ENCODE peak calls at places on chromosomes 16 and 17, in six cellular contexts. C, K, W, Z, V and X are unnamed samples.

GRCh38 chr17:975321-975982 is 4.1 kb downstream of the NXN start:
- DNase-seq in C (no peak), K (no peak), W (no peak), Z (no peak), V (no peak), X (no peak)

GRCh38 chr16:535446-536405 is 8.2 kb downstream of the CAPN15 start:
- DNase-seq in C (peak; percentile 94), K (no peak), W (no peak), Z (no peak), V (peak; percentile 41), X (no peak)

GRCh38 chr16:85611455-85612190 is 1.5 kb upstream of the GSE1 start:
- DNase-seq in C (peak; percentile 89), K (no peak), W (peak; percentile 87), Z (peak; percentile 47), V (peak; percentile 81), X (peak; percentile 83)

GRCh38 chr16:25553711-25554436 is 137.9 kb upstream of the HS3ST4 start:
- DNase-seq in C (no peak), K (no peak), W (no peak), Z (no peak), V (no peak), X (peak; percentile 25)

GRCh38 chr17:46811978-46812583 is 6.4 kb downstream of the WNT3 start:
- DNase-seq in C (peak; percentile 58), K (no peak), W (no peak), Z (no peak), V (peak; percentile 90), X (no peak)

GRCh38 chr17:57557363-57557762 is 187.7 kb downstream of the CCDC182 start:
- DNase-seq in C (no peak), K (no peak), W (no peak), Z (no peak), V (no peak), X (no peak)

GRCh38 chr17:82938486-82939212 is 98.8 kb upstream of the ZNF750 start:
- DNase-seq in C (no peak), K (no peak), W (peak; percentile 7), Z (no peak), V (no peak), X (no peak)

GRCh38 chr17:77681820-77682219 is 276.7 kb upstream of the TNRC6C start:
- DNase-seq in C (no peak), K (no peak), W (peak; percentile 86), Z (no peak), V (no peak), X (no peak)

GRCh38 chr16:72848759-72849664 is 198.9 kb downstream of the ZFHX3 start:
- DNase-seq in C (peak; percentile 95), K (no peak), W (peak; percentile 90), Z (no peak), V (peak; percentile 75), X (peak; percentile 58)

GRCh38 chr16:23962001-23962400 is 126.2 kb downstream of the PRKCB start:
- DNase-seq in C (no peak), K (no peak), W (no peak), Z (no peak), V (no peak), X (no peak)

GRCh38 chr16:87970206-87970605 is 19.0 kb downstream of the BANP start:
- DNase-seq in C (no peak), K (no peak), W (no peak), Z (no peak), V (no peak), X (no peak)

GRCh38 chr17:14545156-14545906 is 244.4 kb downstream of the HS3ST3B1 start:
- DNase-seq in C (no peak), K (no peak), W (no peak), Z (no peak), V (no peak), X (no peak)

GRCh38 chr17:37322826-37323561 is 52.8 kb upstream of the C17orf78 start:
- DNase-seq in C (no peak), K (no peak), W (no peak), Z (no peak), V (no peak), X (no peak)

GRCh38 chr16:1152651-1153259 is at the start of gene CACNA1H:
- DNase-seq in C (no peak), K (peak; percentile 24), W (peak; percentile 34), Z (peak; percentile 72), V (peak; percentile 56), X (no peak)

GRCh38 chr16:50093607-50094570 is 28.1 kb downstream of the HEATR3 start:
- DNase-seq in C (no peak), K (no peak), W (peak; percentile 54), Z (peak; percentile 2), V (no peak), X (no peak)

GRCh38 chr17:10790491-10791401 is 13.2 kb downstream of the TMEM238L start:
- DNase-seq in C (peak; percentile 30), K (no peak), W (no peak), Z (no peak), V (no peak), X (no peak)

GRCh38 chr16:87744750-87745514 is 20.9 kb downstream of the KLHDC4 start:
- DNase-seq in C (no peak), K (no peak), W (no peak), Z (no peak), V (no peak), X (no peak)

GRCh38 chr16:50152386-50152806 is 710 bp upstream of the TENT4B start:
- DNase-seq in C (peak; percentile 43), K (peak; percentile 27), W (peak; percentile 37), Z (peak; percentile 60), V (peak; percentile 25), X (peak; percentile 63)

GRCh38 chr17:82489851-82490511 is 29.6 kb upstream of the FOXK2 start:
- DNase-seq in C (no peak), K (no peak), W (no peak), Z (no peak), V (no peak), X (peak; percentile 80)

GRCh38 chr16:85676466-85676865 is 12.3 kb downstream of the GINS2 start:
- DNase-seq in C (no peak), K (no peak), W (no peak), Z (no peak), V (no peak), X (no peak)

GRCh38 chr16:23384878-23385277 is 68.1 kb downstream of the COG7 start:
- DNase-seq in C (peak; percentile 25), K (no peak), W (no peak), Z (no peak), V (no peak), X (no peak)

GRCh38 chr17:5237541-5238016 is 2.9 kb upstream of the SCIMP start:
- DNase-seq in C (peak; percentile 61), K (no peak), W (peak; percentile 26), Z (no peak), V (peak; percentile 67), X (peak; percentile 22)

GRCh38 chr17:1169913-1170312 is 9.9 kb downstream of the ABR start:
- DNase-seq in C (no peak), K (no peak), W (no peak), Z (no peak), V (no peak), X (no peak)

GRCh38 chr17:17525956-17526355 is 29.8 kb upstream of the RASD1 start:
- DNase-seq in C (no peak), K (no peak), W (no peak), Z (no peak), V (no peak), X (no peak)

GRCh38 chr17:32266389-32267269 is 997 bp downstream of the RHBDL3 start:
- DNase-seq in C (no peak), K (no peak), W (no peak), Z (peak; percentile 32), V (no peak), X (no peak)

GRCh38 chr16:86291491-86291890 is 218.8 kb upstream of the FOXF1 start:
- DNase-seq in C (no peak), K (no peak), W (no peak), Z (no peak), V (no peak), X (no peak)